ENCODE peak calls at places on chromosomes 2 and 18, in five cellular contexts. G, A, H, L and T are unnamed samples.

GRCh38 chr18:76995896-76996295 is 136.7 kb downstream of the MBP start:
- DNase-seq in G (no peak), A (no peak), H (no peak), L (no peak), T (no peak)

GRCh38 chr2:118988706-118989105 is 46.7 kb downstream of the MARCO start:
- DNase-seq in G (no peak), A (no peak), H (no peak), L (no peak), T (no peak)

GRCh38 chr2:191566347-191566746 is 111.6 kb upstream of the NABP1 start:
- DNase-seq in G (peak; percentile 50), A (no peak), H (no peak), L (peak; percentile 59), T (peak; percentile 68)

GRCh38 chr2:190948671-190949070 is 65.3 kb downstream of the STAT1 start:
- DNase-seq in G (peak; percentile 70), A (no peak), H (peak; percentile 20), L (no peak), T (no peak)

GRCh38 chr2:54878182-54878581 is 154.7 kb downstream of the EML6 start:
- DNase-seq in G (no peak), A (no peak), H (no peak), L (no peak), T (no peak)

GRCh38 chr2:86068098-86069047 is 37.3 kb downstream of the POLR1A start:
- DNase-seq in G (no peak), A (no peak), H (no peak), L (no peak), T (no peak)

GRCh38 chr2:235501663-235502009 is 7.8 kb downstream of the AGAP1 start:
- DNase-seq in G (no peak), A (no peak), H (no peak), L (no peak), T (no peak)

GRCh38 chr2:169715379-169716228 is 18.0 kb upstream of the KLHL23 start:
- DNase-seq in G (no peak), A (no peak), H (no peak), L (peak; percentile 51), T (no peak)

GRCh38 chr18:12884521-12885323 is 685 bp upstream of the PTPN2 start:
- DNase-seq in G (peak; percentile 21), A (no peak), H (no peak), L (no peak), T (no peak)

GRCh38 chr2:147033046-147033445 is 811.8 kb upstream of the ACVR2A start:
- DNase-seq in G (peak; percentile 25), A (no peak), H (no peak), L (no peak), T (no peak)

GRCh38 chr2:122748552-122749011 is 993.1 kb downstream of the TSN start:
- DNase-seq in G (peak; percentile 94), A (no peak), H (no peak), L (no peak), T (no peak)

GRCh38 chr18:79680100-79680879 is 687 bp downstream of the CTDP1 start:
- DNase-seq in G (peak; percentile 68), A (no peak), H (no peak), L (peak; percentile 63), T (no peak)

GRCh38 chr18:32018331-32019250 is at the start of gene RNF125:
- DNase-seq in G (peak; percentile 86), A (peak; percentile 40), H (peak; percentile 58), L (peak; percentile 89), T (peak; percentile 65)

GRCh38 chr18:32021756-32022564 is 3.3 kb downstream of the RNF125 start:
- DNase-seq in G (no peak), A (no peak), H (no peak), L (no peak), T (no peak)

GRCh38 chr18:32019251-32019943 is 772 bp downstream of the RNF125 start:
- DNase-seq in G (peak; percentile 24), A (no peak), H (no peak), L (peak; percentile 65), T (peak; percentile 4)
- TF ChIP-seq CTCF in G (no peak), A (no peak), H (no peak), L (peak; percentile 10), T (no peak)

GRCh38 chr2:69149631-69150215 is 136.7 kb downstream of the ANTXR1 start:
- DNase-seq in G (no peak), A (no peak), H (no peak), L (no peak), T (no peak)
- TF ChIP-seq CTCF in G (no peak), A (no peak), H (no peak), L (no peak), T (no peak)

DNA sequence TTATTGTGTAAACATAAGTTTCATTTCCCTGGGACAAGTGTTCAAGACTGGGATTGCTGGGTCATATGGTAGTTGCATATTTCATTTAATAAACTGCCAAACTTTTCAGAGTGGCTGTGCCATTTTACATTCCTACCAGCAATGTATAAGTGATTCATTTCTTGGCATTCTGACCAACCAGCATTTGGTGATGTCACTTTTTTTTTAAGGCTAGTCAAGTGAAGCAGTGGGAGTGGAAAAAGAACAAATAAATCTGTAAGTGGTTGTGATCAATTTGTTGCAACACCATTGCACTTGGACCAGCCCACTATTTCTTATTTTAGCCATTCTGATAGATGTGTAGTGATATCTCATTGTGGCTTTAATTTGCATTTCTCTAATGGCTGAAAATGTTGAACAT is 5.1 kb upstream of the CHCHD5 start:
- DNase-seq in G (peak; percentile 93), A (peak; percentile 49), H (no peak), L (no peak), T (no peak)
- TF ChIP-seq CTCF in G (no peak), A (no peak), H (no peak), L (no peak), T (no peak)

GRCh38 chr2:126882181-126882580 is 16.5 kb upstream of the TEX51 start:
- DNase-seq in G (no peak), A (no peak), H (no peak), L (no peak), T (no peak)
- TF ChIP-seq CTCF in G (no peak), A (no peak), H (no peak), L (no peak), T (no peak)